ENCODE peak calls at places on chromosome 2, in seven cellular contexts. P, U, T, R, N, B and O are unnamed samples.

GRCh38 chr2:163800889-163801498 is 65.2 kb upstream of the FIGN start:
- DNase-seq in R (peak), U (no peak), T (no peak), P (no peak), B (no peak), N (peak), O (peak)

GRCh38 chr2:108927936-108928659 is 60.9 kb downstream of the EDAR start:
- DNase-seq in B (no peak), U (no peak), R (peak), P (no peak), T (peak), N (peak), O (peak)

GRCh38 chr2:14494759-14495158 is 137.8 kb upstream of the LRATD1 start:
- DNase-seq in R (no peak), T (no peak), U (no peak), P (no peak), N (no peak), B (no peak), O (no peak)

GRCh38 chr2:222545821-222546540 is 109.9 kb downstream of the FARSB start:
- DNase-seq in N (no peak), R (no peak), P (no peak), U (no peak), B (no peak), T (no peak), O (no peak)

GRCh38 chr2:172339431-172340010 is 87.9 kb upstream of the ITGA6 start:
- DNase-seq in B (no peak), U (no peak), T (no peak), P (no peak), R (no peak), N (no peak), O (no peak)

GRCh38 chr2:11862049-11862448 is 115.6 kb downstream of the LPIN1 start:
- DNase-seq in B (no peak), N (no peak), R (no peak), T (no peak), U (no peak), P (peak), O (no peak)

GRCh38 chr2:62007555-62007954 is 102.1 kb downstream of the COMMD1 start:
- DNase-seq in U (no peak), P (no peak), R (no peak), N (no peak), T (no peak), B (no peak), O (no peak)

GRCh38 chr2:98134601-98135000 is 47.6 kb downstream of the VWA3B start:
- DNase-seq in T (no peak), P (no peak), N (no peak), B (no peak), U (no peak), R (no peak), O (no peak)

GRCh38 chr2:132670104-132670960 is at the start of gene LYPD1:
- DNase-seq in U (no peak), R (peak), T (no peak), N (peak), B (peak), P (peak), O (peak)